ENCODE peak calls at places on chromosomes 16 and 17, in eight cellular contexts. Y, V, N, A, T, B, O and D are unnamed samples.

GRCh38 chr17:3603870-3604259 is 5.3 kb downstream of the TRPV1 start:
- DNase-seq in V (no peak), A (no peak), B (no peak), N (peak), O (no peak), T (no peak), Y (no peak), D (no peak)

GRCh38 chr17:8611671-8612298 is 18.7 kb downstream of the MYH10 start:
- DNase-seq in N (peak), T (no peak), B (no peak), Y (no peak), A (no peak), O (peak), V (peak), D (no peak)

GRCh38 chr16:14300631-14301149 is 229.6 kb downstream of the MRTFB start:
- DNase-seq in N (peak), O (peak), Y (no peak), V (peak), T (peak), B (no peak), A (peak), D (peak)

GRCh38 chr17:32350662-32351418 is 883 bp downstream of the ZNF207 start:
- DNase-seq in A (no peak), B (no peak), T (no peak), O (no peak), V (peak), N (peak), Y (no peak), D (peak)

GRCh38 chr17:15969463-15969862 is 24.5 kb downstream of the ADORA2B start:
- DNase-seq in N (no peak), T (no peak), B (no peak), A (no peak), O (no peak), V (no peak), Y (no peak), D (no peak)

GRCh38 chr17:36686123-36686669 is 84.8 kb downstream of the MRM1 start:
- DNase-seq in O (no peak), V (no peak), T (no peak), Y (no peak), N (no peak), A (no peak), B (peak), D (no peak)

GRCh38 chr16:87854053-87854906 is 15.0 kb downstream of the SLC7A5 start:
- DNase-seq in V (no peak), N (peak), T (no peak), O (no peak), A (no peak), Y (no peak), B (peak), D (no peak)

GRCh38 chr16:19696312-19696711 is 21.7 kb downstream of the KNOP1 start:
- DNase-seq in Y (no peak), O (peak), B (no peak), T (no peak), V (peak), N (peak), A (peak), D (peak)

GRCh38 chr16:55376045-55376444 is 52.0 kb downstream of the IRX6 start:
- DNase-seq in O (no peak), V (no peak), B (no peak), Y (no peak), T (no peak), A (no peak), N (no peak), D (no peak)

GRCh38 chr17:4072487-4073157 is 70.2 kb downstream of the ZZEF1 start:
- DNase-seq in N (peak), T (no peak), O (peak), A (no peak), Y (no peak), B (no peak), V (peak), D (no peak)

GRCh38 chr17:43634681-43635125 is 27.0 kb downstream of the MEOX1 start:
- DNase-seq in N (peak), V (peak), O (no peak), Y (no peak), T (no peak), B (peak), A (peak), D (no peak)

GRCh38 chr16:4272114-4272954 is 489 bp downstream of the TFAP4 start:
- DNase-seq in Y (peak), B (peak), T (no peak), O (no peak), N (peak), V (no peak), A (peak), D (peak)

GRCh38 chr17:3887811-3888210 is 5.0 kb downstream of the CAMKK1 start:
- DNase-seq in V (no peak), N (no peak), Y (no peak), O (no peak), B (no peak), A (no peak), T (no peak), D (peak)

GRCh38 chr17:74055508-74056160 is 147.8 kb upstream of the RPL38 start:
- DNase-seq in Y (peak), A (no peak), N (no peak), T (no peak), B (no peak), V (no peak), O (no peak), D (no peak)

GRCh38 chr17:74051348-74051747 is 152.1 kb upstream of the RPL38 start:
- DNase-seq in B (no peak), Y (no peak), N (no peak), V (no peak), A (no peak), T (no peak), O (no peak), D (no peak)

GRCh38 chr17:74054249-74054648 is 149.2 kb upstream of the RPL38 start:
- DNase-seq in V (no peak), T (no peak), B (no peak), Y (no peak), O (no peak), N (no peak), A (no peak), D (no peak)

GRCh38 chr17:74049167-74049797 is 154.2 kb upstream of the RPL38 start:
- DNase-seq in V (no peak), A (no peak), N (no peak), O (no peak), B (no peak), T (no peak), Y (no peak), D (no peak)

GRCh38 chr17:74052993-74053744 is 150.3 kb upstream of the RPL38 start:
- DNase-seq in T (no peak), A (no peak), V (no peak), B (no peak), N (no peak), O (no peak), Y (no peak), D (no peak)
- H3K4me3 ChIP-seq in T (no peak), A (no peak), V (no peak), B (no peak), N (no peak), O (no peak), Y (no peak), D (no peak)

GRCh38 chr17:72884066-72884465 is 208.4 kb downstream of the SLC39A11 start:
- DNase-seq in V (no peak), N (no peak), A (no peak), T (no peak), Y (no peak), O (no peak), B (no peak), D (no peak)

GRCh38 chr17:72886622-72887021 is 205.9 kb downstream of the SLC39A11 start:
- DNase-seq in N (no peak), A (no peak), T (no peak), O (no peak), V (no peak), B (no peak), Y (no peak), D (no peak)

GRCh38 chr17:72887917-72888316 is 204.6 kb downstream of the SLC39A11 start:
- DNase-seq in Y (no peak), A (no peak), N (peak), V (no peak), T (no peak), O (no peak), B (no peak), D (no peak)

GRCh38 chr17:72890711-72891110 is 201.8 kb downstream of the SLC39A11 start:
- DNase-seq in T (no peak), N (peak), Y (no peak), O (peak), V (peak), A (no peak), B (no peak), D (no peak)

GRCh38 chr17:72887322-72887721 is 205.2 kb downstream of the SLC39A11 start:
- DNase-seq in A (no peak), V (no peak), Y (no peak), N (no peak), B (no peak), T (no peak), O (no peak), D (no peak)
- H3K4me3 ChIP-seq in A (no peak), V (no peak), Y (no peak), N (no peak), B (no peak), T (no peak), O (no peak), D (no peak)

GRCh38 chr17:80087346-80088265 is 13.8 kb upstream of the GAA start:
- DNase-seq in V (no peak), B (peak), Y (no peak), O (no peak), N (no peak), A (no peak), T (no peak), D (no peak)
- H3K4me3 ChIP-seq in V (no peak), B (no peak), Y (no peak), O (no peak), N (no peak), A (no peak), T (no peak), D (no peak)

GRCh38 chr17:78316867-78317816 is 42.7 kb downstream of the SOCS3 start:
- DNase-seq in Y (peak), B (peak), A (no peak), V (peak), O (no peak), N (no peak), T (no peak), D (peak)
- H3K4me3 ChIP-seq in Y (peak), B (no peak), A (no peak), V (no peak), O (no peak), N (no peak), T (peak), D (no peak)

GRCh38 chr16:85619089-85619850 is 6.1 kb downstream of the GSE1 start:
- DNase-seq in A (no peak), V (no peak), T (no peak), Y (no peak), O (no peak), N (no peak), B (no peak), D (no peak)
- H3K4me3 ChIP-seq in A (no peak), V (no peak), T (no peak), Y (no peak), O (no peak), N (no peak), B (no peak), D (no peak)

DNA sequence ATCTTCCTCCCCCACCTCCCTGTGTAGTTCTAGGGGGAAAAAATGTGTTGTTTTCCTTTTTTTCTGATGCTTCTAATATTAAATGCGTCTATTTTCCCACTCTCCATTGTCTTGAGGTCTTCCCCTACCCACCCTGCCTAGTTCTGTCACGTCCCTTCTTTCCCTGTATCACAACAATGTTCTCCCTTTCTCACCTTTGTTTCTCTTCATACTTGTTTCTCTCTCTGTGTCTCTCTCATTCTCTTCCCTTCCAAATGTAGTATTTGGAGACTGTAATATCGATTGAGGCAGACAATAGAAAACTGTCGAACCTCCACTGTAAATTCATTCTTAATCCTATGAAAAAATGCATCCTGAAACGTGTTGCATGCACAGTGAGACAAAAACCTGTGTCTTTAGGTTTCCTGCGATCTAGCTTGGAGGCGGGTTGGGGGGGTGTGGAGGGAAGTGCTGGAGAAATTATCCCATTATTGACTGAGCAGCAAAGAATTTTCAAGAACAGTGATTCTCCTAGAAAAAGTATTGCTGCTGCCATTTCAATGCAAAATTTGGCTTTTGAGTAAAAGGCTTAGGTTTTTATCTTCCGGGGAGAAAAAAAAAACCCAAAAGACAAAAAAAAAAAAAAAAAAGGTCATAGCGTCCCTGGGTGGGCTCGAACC is 1.3 kb upstream of the PSMB3 start:
- DNase-seq in Y (no peak), V (no peak), T (no peak), N (no peak), O (no peak), B (no peak), A (no peak), D (no peak)
- H3K4me3 ChIP-seq in Y (peak), V (peak), T (peak), N (peak), O (peak), B (peak), A (peak), D (peak)